ENCODE peak calls at places on chromosomes 16 and 17, in five cellular contexts. T, B, O, D and E are unnamed samples.
A peak's percentile ranks its signal among the peaks of the same experiment; 100 is the strongest.

GRCh38 chr16:77974883-77975282 is 47.5 kb upstream of the CLEC3A start:
- DNase-seq in T (peak; percentile 51), B (no peak), O (peak; percentile 44), D (no peak), E (no peak)

GRCh38 chr16:77660311-77660710 is 62.0 kb upstream of the NUDT7 start:
- DNase-seq in T (peak; percentile 73), B (no peak), O (peak; percentile 24), D (peak; percentile 11), E (no peak)

GRCh38 chr17:607341-608060 is 107.1 kb downstream of the VPS53 start:
- DNase-seq in T (no peak), B (no peak), O (no peak), D (no peak), E (no peak)

GRCh38 chr16:75229172-75230031 is 10.6 kb downstream of the CTRB1 start:
- DNase-seq in T (no peak), B (no peak), O (no peak), D (no peak), E (no peak)

GRCh38 chr17:42918902-42919521 is 18.4 kb downstream of the G6PC1 start:
- DNase-seq in T (no peak), B (no peak), O (no peak), D (no peak), E (no peak)

GRCh38 chr17:67891481-67892119 is 66.3 kb downstream of the BPTF start:
- DNase-seq in T (peak; percentile 53), B (no peak), O (peak; percentile 7), D (peak; percentile 37), E (peak; percentile 38)

GRCh38 chr17:61467416-61468262 is 15.4 kb downstream of the TBX4 start:
- DNase-seq in T (no peak), B (no peak), O (peak; percentile 42), D (no peak), E (no peak)

GRCh38 chr17:70484496-70484895 is 315.2 kb downstream of the KCNJ2 start:
- DNase-seq in T (no peak), B (no peak), O (no peak), D (no peak), E (no peak)

GRCh38 chr16:23356941-23357340 is 54.8 kb downstream of the SCNN1B start:
- DNase-seq in T (no peak), B (no peak), O (no peak), D (no peak), E (no peak)